ENCODE peak calls at places on chromosome 9, in seven cellular contexts. U is retina; Z is stimulated activated CD4-positive, alpha-beta T cell treated with anti-CD3 and anti-CD28 coated beads, Interleukin-12 subunit alpha, Interleukin-12 subunit beta, amount 100 ng/mL, for 4 hours; M is activated CD8-positive, alpha-beta T cell treated with anti-CD3 and anti-CD28 coated beads, Interleukin-2, amount 10 ng/mL, durations not matched to agents 7 days and 5 days; W is ureter; Q is neuronal stem cell; E is PC-3. N is an unnamed sample.

GRCh38 chr9:75432386-75432785 is 344.1 kb downstream of the OSTF1 start:
- DNase-seq in U (no peak), M (no peak), Q (no peak), E (no peak), W (no peak), Z (no peak), N (no peak)

GRCh38 chr9:15642369-15642962 is 89.6 kb downstream of the CCDC171 start:
- DNase-seq in E (peak; percentile 46), W (no peak), U (peak; percentile 14), Q (no peak), M (no peak), Z (no peak), N (no peak)

GRCh38 chr9:136362450-136362784 is 1.1 kb downstream of the DNLZ start:
- DNase-seq in W (no peak), M (no peak), Q (no peak), Z (no peak), U (no peak), E (no peak), N (no peak)

GRCh38 chr9:108205276-108205675 is 650.5 kb downstream of the ACTL7B start:
- DNase-seq in M (no peak), W (no peak), Q (no peak), U (no peak), Z (no peak), E (no peak), N (no peak)

GRCh38 chr9:114390952-114391351 is 3.2 kb upstream of the AKNA start:
- DNase-seq in U (no peak), W (no peak), E (no peak), Q (no peak), Z (no peak), M (no peak), N (no peak)

GRCh38 chr9:17807670-17808282 is 228.9 kb downstream of the SH3GL2 start:
- DNase-seq in W (no peak), M (no peak), U (no peak), Q (no peak), Z (no peak), E (no peak), N (no peak)

GRCh38 chr9:93827545-93828330 is 127.4 kb downstream of the BARX1 start:
- DNase-seq in M (peak; percentile 43), Z (peak; percentile 22), W (no peak), Q (peak; percentile 60), U (peak; percentile 91), E (peak; percentile 59), N (peak; percentile 88)

GRCh38 chr9:110897899-110898298 is 140.4 kb downstream of the LPAR1 start:
- DNase-seq in Z (no peak), E (no peak), W (no peak), Q (no peak), M (no peak), U (no peak), N (no peak)

GRCh38 chr9:134634667-134635230 is 6.9 kb upstream of the COL5A1 start:
- DNase-seq in Q (no peak), U (no peak), E (no peak), W (no peak), M (no peak), Z (no peak), N (peak; percentile 28)

GRCh38 chr9:128169925-128170324 is 9.9 kb downstream of the BBLN start:
- DNase-seq in M (no peak), Q (no peak), W (no peak), Z (no peak), E (no peak), U (no peak), N (no peak)

GRCh38 chr9:134726722-134727034 is 85.1 kb downstream of the COL5A1 start:
- DNase-seq in M (no peak), Q (no peak), E (no peak), Z (no peak), U (no peak), W (no peak), N (no peak)